ENCODE peak calls at places on chromosome 16, in five cellular contexts. One of them, this sample, is unnamed.

GRCh38 chr16:16017812-16018211 is 68.4 kb downstream of the ABCC1 start:
- DNase-seq in HCT116: no peak
- DNase-seq in activated naive CD8-positive, alpha-beta T cell treated with anti-CD3 and anti-CD28 coated beads, Interleukin-2, amount 50 U/mL, for 16 hours: no peak
- DNase-seq in adrenal gland: no peak
- DNase-seq in DND-41: no peak
- DNase-seq in this sample: no peak

GRCh38 chr16:23595246-23595950 is 718 bp downstream of the NDUFAB1 start:
- DNase-seq in HCT116: no peak
- DNase-seq in activated naive CD8-positive, alpha-beta T cell treated with anti-CD3 and anti-CD28 coated beads, Interleukin-2, amount 50 U/mL, for 16 hours: no peak
- DNase-seq in adrenal gland: no peak
- DNase-seq in DND-41: no peak
- DNase-seq in this sample: peak; percentile 1

GRCh38 chr16:69286941-69287713 is 24.0 kb upstream of the VPS4A start:
- DNase-seq in HCT116: peak; percentile 31
- DNase-seq in activated naive CD8-positive, alpha-beta T cell treated with anti-CD3 and anti-CD28 coated beads, Interleukin-2, amount 50 U/mL, for 16 hours: peak; percentile 6
- DNase-seq in adrenal gland: peak; percentile 44
- DNase-seq in DND-41: peak; percentile 40
- DNase-seq in this sample: peak; percentile 49

GRCh38 chr16:52227851-52228250 is 319.1 kb downstream of the TOX3 start:
- DNase-seq in HCT116: no peak
- DNase-seq in activated naive CD8-positive, alpha-beta T cell treated with anti-CD3 and anti-CD28 coated beads, Interleukin-2, amount 50 U/mL, for 16 hours: no peak
- DNase-seq in adrenal gland: no peak
- DNase-seq in DND-41: no peak
- DNase-seq in this sample: no peak

GRCh38 chr16:17001471-17001870 is 469.3 kb downstream of the XYLT1 start:
- DNase-seq in HCT116: no peak
- DNase-seq in activated naive CD8-positive, alpha-beta T cell treated with anti-CD3 and anti-CD28 coated beads, Interleukin-2, amount 50 U/mL, for 16 hours: no peak
- DNase-seq in adrenal gland: no peak
- DNase-seq in DND-41: no peak
- DNase-seq in this sample: no peak

GRCh38 chr16:77069929-77070328 is 121.1 kb upstream of the MON1B start:
- DNase-seq in HCT116: no peak
- DNase-seq in activated naive CD8-positive, alpha-beta T cell treated with anti-CD3 and anti-CD28 coated beads, Interleukin-2, amount 50 U/mL, for 16 hours: no peak
- DNase-seq in adrenal gland: no peak
- DNase-seq in DND-41: no peak
- DNase-seq in this sample: no peak

GRCh38 chr16:8788578-8789172 is 8.8 kb downstream of the TMEM186 start:
- DNase-seq in HCT116: no peak
- DNase-seq in activated naive CD8-positive, alpha-beta T cell treated with anti-CD3 and anti-CD28 coated beads, Interleukin-2, amount 50 U/mL, for 16 hours: no peak
- DNase-seq in adrenal gland: no peak
- DNase-seq in DND-41: no peak
- DNase-seq in this sample: no peak

GRCh38 chr16:23518435-23518891 is 8.2 kb upstream of the GGA2 start:
- DNase-seq in HCT116: no peak
- DNase-seq in activated naive CD8-positive, alpha-beta T cell treated with anti-CD3 and anti-CD28 coated beads, Interleukin-2, amount 50 U/mL, for 16 hours: no peak
- DNase-seq in adrenal gland: no peak
- DNase-seq in DND-41: no peak
- DNase-seq in this sample: no peak

GRCh38 chr16:24149102-24149501 is 107.0 kb upstream of the CACNG3 start:
- DNase-seq in HCT116: no peak
- DNase-seq in activated naive CD8-positive, alpha-beta T cell treated with anti-CD3 and anti-CD28 coated beads, Interleukin-2, amount 50 U/mL, for 16 hours: no peak
- DNase-seq in adrenal gland: no peak
- DNase-seq in DND-41: no peak
- DNase-seq in this sample: no peak

GRCh38 chr16:85126731-85127662 is 14.7 kb upstream of the CIBAR2 start:
- DNase-seq in HCT116: no peak
- DNase-seq in activated naive CD8-positive, alpha-beta T cell treated with anti-CD3 and anti-CD28 coated beads, Interleukin-2, amount 50 U/mL, for 16 hours: no peak
- DNase-seq in adrenal gland: peak; percentile 42
- DNase-seq in DND-41: no peak
- DNase-seq in this sample: peak; percentile 37

GRCh38 chr16:50309527-50310307 is 43.4 kb downstream of the ADCY7 start:
- DNase-seq in HCT116: no peak
- DNase-seq in activated naive CD8-positive, alpha-beta T cell treated with anti-CD3 and anti-CD28 coated beads, Interleukin-2, amount 50 U/mL, for 16 hours: no peak
- DNase-seq in adrenal gland: no peak
- DNase-seq in DND-41: no peak
- DNase-seq in this sample: no peak

GRCh38 chr16:55107851-55108250 is 177.2 kb downstream of the IRX5 start:
- DNase-seq in HCT116: no peak
- DNase-seq in activated naive CD8-positive, alpha-beta T cell treated with anti-CD3 and anti-CD28 coated beads, Interleukin-2, amount 50 U/mL, for 16 hours: no peak
- DNase-seq in adrenal gland: no peak
- DNase-seq in DND-41: no peak
- DNase-seq in this sample: no peak

GRCh38 chr16:5621826-5622225 is 524.2 kb upstream of the EEF2KMT start:
- DNase-seq in HCT116: no peak
- DNase-seq in activated naive CD8-positive, alpha-beta T cell treated with anti-CD3 and anti-CD28 coated beads, Interleukin-2, amount 50 U/mL, for 16 hours: no peak
- DNase-seq in adrenal gland: no peak
- DNase-seq in DND-41: no peak
- DNase-seq in this sample: no peak

GRCh38 chr16:58501242-58502131 is 1.5 kb downstream of the NDRG4 start:
- DNase-seq in HCT116: no peak
- DNase-seq in activated naive CD8-positive, alpha-beta T cell treated with anti-CD3 and anti-CD28 coated beads, Interleukin-2, amount 50 U/mL, for 16 hours: no peak
- DNase-seq in adrenal gland: no peak
- DNase-seq in DND-41: no peak
- DNase-seq in this sample: peak; percentile 34

GRCh38 chr16:56771558-56772279 is 41.8 kb downstream of the NUP93 start:
- DNase-seq in HCT116: no peak
- DNase-seq in activated naive CD8-positive, alpha-beta T cell treated with anti-CD3 and anti-CD28 coated beads, Interleukin-2, amount 50 U/mL, for 16 hours: no peak
- DNase-seq in adrenal gland: no peak
- DNase-seq in DND-41: peak; percentile 72
- DNase-seq in this sample: no peak

GRCh38 chr16:57620316-57621231 is 7.9 kb upstream of the ADGRG1 start:
- DNase-seq in HCT116: no peak
- DNase-seq in activated naive CD8-positive, alpha-beta T cell treated with anti-CD3 and anti-CD28 coated beads, Interleukin-2, amount 50 U/mL, for 16 hours: no peak
- DNase-seq in adrenal gland: no peak
- DNase-seq in DND-41: no peak
- DNase-seq in this sample: no peak

GRCh38 chr16:5450435-5451104 is 353.0 kb upstream of the EEF2KMT start:
- DNase-seq in HCT116: no peak
- DNase-seq in activated naive CD8-positive, alpha-beta T cell treated with anti-CD3 and anti-CD28 coated beads, Interleukin-2, amount 50 U/mL, for 16 hours: no peak
- DNase-seq in adrenal gland: no peak
- DNase-seq in DND-41: no peak
- DNase-seq in this sample: no peak

GRCh38 chr16:88013091-88013609 is 61.9 kb downstream of the BANP start:
- DNase-seq in HCT116: no peak
- DNase-seq in activated naive CD8-positive, alpha-beta T cell treated with anti-CD3 and anti-CD28 coated beads, Interleukin-2, amount 50 U/mL, for 16 hours: no peak
- DNase-seq in adrenal gland: no peak
- DNase-seq in DND-41: no peak
- DNase-seq in this sample: no peak

GRCh38 chr16:87348616-87349157 is 31.5 kb upstream of the C16orf95 start:
- DNase-seq in HCT116: no peak
- DNase-seq in activated naive CD8-positive, alpha-beta T cell treated with anti-CD3 and anti-CD28 coated beads, Interleukin-2, amount 50 U/mL, for 16 hours: no peak
- DNase-seq in adrenal gland: no peak
- DNase-seq in DND-41: no peak
- DNase-seq in this sample: no peak

GRCh38 chr16:28561557-28562187 is 8.0 kb downstream of the SGF29 start:
- DNase-seq in HCT116: no peak
- DNase-seq in activated naive CD8-positive, alpha-beta T cell treated with anti-CD3 and anti-CD28 coated beads, Interleukin-2, amount 50 U/mL, for 16 hours: no peak
- DNase-seq in adrenal gland: peak; percentile 58
- DNase-seq in DND-41: no peak
- DNase-seq in this sample: no peak